ENCODE peak calls at places on chromosome 19, in four cellular contexts. X, Q, G and I are unnamed samples.

GRCh38 chr19:38375748-38376147 is 1.4 kb downstream of the PSMD8 start:
- DNase-seq in X (no peak), Q (no peak), G (peak; percentile 57), I (no peak)

GRCh38 chr19:35247526-35248309 is 1.1 kb upstream of the LSR start:
- DNase-seq in X (peak; percentile 79), Q (peak; percentile 87), G (no peak), I (peak; percentile 69)

GRCh38 chr19:3867971-3868769 is 668 bp downstream of the ZFR2 start:
- DNase-seq in X (no peak), Q (no peak), G (no peak), I (no peak)

GRCh38 chr19:934865-935422 is 9.1 kb downstream of the ARID3A start:
- DNase-seq in X (peak; percentile 91), Q (no peak), G (peak; percentile 76), I (no peak)

GRCh38 chr19:50377051-50377441 is 789 bp downstream of the NR1H2 start:
- DNase-seq in X (no peak), Q (no peak), G (no peak), I (no peak)

GRCh38 chr19:17107546-17108452 is 32.2 kb downstream of the MYO9B start:
- DNase-seq in X (peak; percentile 94), Q (no peak), G (peak; percentile 98), I (no peak)

GRCh38 chr19:47056416-47056815 is 8.0 kb upstream of the TMEM160 start:
- DNase-seq in X (no peak), Q (no peak), G (no peak), I (no peak)

GRCh38 chr19:9644472-9644871 is 23.4 kb upstream of the ZNF561 start:
- DNase-seq in X (no peak), Q (no peak), G (no peak), I (no peak)

GRCh38 chr19:3844596-3844995 is 24.2 kb downstream of the ZFR2 start:
- DNase-seq in X (no peak), Q (no peak), G (no peak), I (no peak)

GRCh38 chr19:54905908-54906511 is at the start of gene NCR1:
- DNase-seq in X (no peak), Q (no peak), G (no peak), I (no peak)

GRCh38 chr19:37992761-37993160 is 85.8 kb downstream of the SIPA1L3 start:
- DNase-seq in X (no peak), Q (no peak), G (no peak), I (no peak)

GRCh38 chr19:37994823-37995130 is 87.8 kb downstream of the SIPA1L3 start:
- DNase-seq in X (no peak), Q (no peak), G (no peak), I (no peak)

GRCh38 chr19:45667620-45668341 is at the start of gene GIPR:
- DNase-seq in X (no peak), Q (peak; percentile 61), G (peak; percentile 8), I (no peak)

GRCh38 chr19:35048911-35049411 is 7.4 kb downstream of the HPN start:
- DNase-seq in X (no peak), Q (no peak), G (no peak), I (no peak)

GRCh38 chr19:55467236-55468053 is 2.9 kb upstream of the C19orf85 start:
- DNase-seq in X (no peak), Q (no peak), G (peak; percentile 86), I (peak; percentile 82)

GRCh38 chr19:16944626-16945363 is 56.0 kb downstream of the F2RL3 start:
- DNase-seq in X (peak; percentile 44), Q (no peak), G (no peak), I (no peak)

GRCh38 chr19:5645409-5645808 is 22.5 kb downstream of the SAFB start:
- DNase-seq in X (no peak), Q (no peak), G (no peak), I (no peak)

GRCh38 chr19:38452430-38453366 is 19.2 kb downstream of the RYR1 start:
- DNase-seq in X (no peak), Q (no peak), G (no peak), I (no peak)

GRCh38 chr19:1481893-1482360 is 2.9 kb upstream of the C19orf25 start:
- DNase-seq in X (no peak), Q (no peak), G (no peak), I (no peak)

GRCh38 chr19:47141695-47142094 is 11.1 kb downstream of the SAE1 start:
- DNase-seq in X (no peak), Q (no peak), G (no peak), I (no peak)

GRCh38 chr19:10808937-10809655 is 26.9 kb downstream of the TMED1 start:
- DNase-seq in X (no peak), Q (no peak), G (peak; percentile 52), I (no peak)

GRCh38 chr19:3398114-3398899 is 31.9 kb downstream of the NFIC start:
- DNase-seq in X (peak; percentile 93), Q (no peak), G (peak; percentile 71), I (no peak)

GRCh38 chr19:2055871-2056809 is 5.1 kb upstream of the MKNK2 start:
- DNase-seq in X (no peak), Q (peak; percentile 44), G (peak; percentile 92), I (no peak)

GRCh38 chr19:11168568-11168967 is 13.0 kb upstream of the SPC24 start:
- DNase-seq in X (no peak), Q (no peak), G (peak; percentile 94), I (no peak)

GRCh38 chr19:14434543-14435319 is 1.6 kb downstream of the PKN1 start:
- DNase-seq in X (no peak), Q (no peak), G (peak; percentile 77), I (no peak)

GRCh38 chr19:54523403-54523802 is 20.8 kb downstream of the LAIR2 start:
- DNase-seq in X (no peak), Q (no peak), G (peak; percentile 4), I (no peak)

GRCh38 chr19:7994114-7994513 is 11.3 kb downstream of the ELAVL1 start:
- DNase-seq in X (no peak), Q (no peak), G (no peak), I (no peak)

GRCh38 chr19:39413903-39414608 is 1.6 kb downstream of the PLEKHG2 start:
- DNase-seq in X (peak; percentile 85), Q (no peak), G (peak; percentile 40), I (no peak)

GRCh38 chr19:17125728-17126677 is 50.4 kb downstream of the MYO9B start:
- DNase-seq in X (no peak), Q (no peak), G (no peak), I (peak; percentile 70)

GRCh38 chr19:2207991-2208860 is 27.9 kb downstream of the PLEKHJ1 start:
- DNase-seq in X (peak; percentile 90), Q (no peak), G (peak; percentile 81), I (no peak)

GRCh38 chr19:47310819-47311218 is 1.2 kb downstream of the C5AR1 start:
- DNase-seq in X (no peak), Q (no peak), G (peak; percentile 70), I (peak; percentile 59)

GRCh38 chr19:10270180-10270615 is 722 bp upstream of the ICAM1 start:
- DNase-seq in X (peak; percentile 92), Q (no peak), G (no peak), I (no peak)

GRCh38 chr19:35392742-35393350 is 22.0 kb downstream of the GPR42 start:
- DNase-seq in X (peak; percentile 18), Q (no peak), G (no peak), I (no peak)

GRCh38 chr19:47221080-47221841 is 9.7 kb downstream of the BBC3 start:
- DNase-seq in X (no peak), Q (no peak), G (no peak), I (no peak)

GRCh38 chr19:4636151-4636717 is 3.1 kb upstream of the TNFAIP8L1 start:
- DNase-seq in X (no peak), Q (peak; percentile 48), G (peak; percentile 35), I (peak; percentile 93)

GRCh38 chr19:3606174-3606689 is 443 bp downstream of the TBXA2R start:
- DNase-seq in X (peak; percentile 72), Q (peak; percentile 40), G (no peak), I (no peak)

GRCh38 chr19:10116085-10116865 is 3.4 kb downstream of the EIF3G start:
- DNase-seq in X (no peak), Q (no peak), G (no peak), I (no peak)

GRCh38 chr19:46111376-46111775 is 13.1 kb downstream of the IGFL3 start:
- DNase-seq in X (no peak), Q (no peak), G (no peak), I (no peak)

GRCh38 chr19:7535035-7535992 is at the start of gene PNPLA6:
- DNase-seq in X (peak; percentile 96), Q (peak; percentile 87), G (peak; percentile 91), I (peak; percentile 96)